ENCODE peak calls at places on chromosomes 11 and 22, in ten cellular contexts. P is sigmoid colon, Q is neural crest cell, D is ascending aorta, X is H9, G is BJ, W is kidney epithelial cell, U is vagina, Z is left ventricle myocardium inferior, Y is tibial nerve. H is an unnamed sample.

GRCh38 chr11:47187723-47188122 is 1.5 kb upstream of the PACSIN3 start:
- DNase-seq in Y (no peak), U (no peak), X (no peak), P (no peak), Q (no peak), G (no peak), Z (no peak), D (no peak), W (no peak), H (no peak)

GRCh38 chr11:119417726-119418540 is 5.0 kb downstream of the THY1 start:
- DNase-seq in W (peak), D (peak), U (no peak), Y (no peak), X (peak), G (peak), Q (no peak), P (no peak), Z (no peak), H (no peak)

GRCh38 chr11:3146612-3147256 is 18.4 kb downstream of the OSBPL5 start:
- DNase-seq in G (no peak), W (no peak), Y (no peak), U (no peak), D (peak), Z (no peak), P (no peak), X (no peak), Q (no peak), H (no peak)

GRCh38 chr11:64000026-64000739 is 13.9 kb downstream of the OTUB1 start:
- DNase-seq in U (no peak), Y (peak), X (peak), Z (peak), W (no peak), P (peak), G (no peak), D (peak), Q (peak), H (peak)

GRCh38 chr11:57597971-57598830 is 716 bp downstream of the SERPING1 start:
- DNase-seq in D (peak), P (peak), Y (peak), Q (peak), G (no peak), Z (peak), U (peak), X (peak), W (no peak), H (peak)

GRCh38 chr22:39255449-39256185 is 10.8 kb upstream of the PDGFB start:
- DNase-seq in W (no peak), Q (no peak), Y (no peak), G (no peak), U (no peak), X (no peak), P (no peak), D (no peak), Z (no peak), H (no peak)

GRCh38 chr11:67302571-67303131 is 679 bp upstream of the SSH3 start:
- DNase-seq in P (peak), Y (no peak), W (no peak), X (peak), Z (no peak), U (no peak), D (peak), Q (no peak), G (no peak), H (peak)

GRCh38 chr11:120210651-120211521 is at the start of gene OAF:
- DNase-seq in Q (peak), U (no peak), P (peak), Z (peak), G (no peak), D (peak), X (peak), Y (peak), W (peak), H (peak)

GRCh38 chr22:19817561-19818263 is 37.0 kb downstream of the GNB1L start:
- DNase-seq in P (no peak), X (peak), U (no peak), Q (no peak), D (peak), G (no peak), Y (no peak), Z (no peak), W (no peak), H (peak)

GRCh38 chr22:17910561-17911311 is 113.6 kb downstream of the MICAL3 start:
- DNase-seq in Q (peak), Y (no peak), D (peak), G (peak), X (peak), W (peak), U (no peak), Z (peak), P (peak), H (no peak)

GRCh38 chr22:42289671-42290269 is 19.3 kb upstream of the TCF20 start:
- DNase-seq in U (no peak), Q (no peak), Y (no peak), Z (no peak), G (no peak), P (no peak), X (no peak), D (no peak), W (no peak), H (no peak)
- TF ChIP-seq CTCF in U (no peak), Q (no peak), Y (no peak), Z (no peak), G (no peak), P (no peak), X (no peak), D (no peak), W (no peak), H (no peak)

GRCh38 chr11:34865261-34865660 is 50.9 kb downstream of the APIP start:
- DNase-seq in X (no peak), P (no peak), G (no peak), U (no peak), Y (no peak), W (no peak), Z (no peak), Q (no peak), D (no peak), H (no peak)

GRCh38 chr11:34869425-34869824 is 46.8 kb downstream of the APIP start:
- DNase-seq in D (no peak), Q (no peak), G (no peak), Z (no peak), Y (no peak), P (no peak), U (no peak), X (peak), W (no peak), H (no peak)

GRCh38 chr11:34863048-34863447 is 53.1 kb downstream of the APIP start:
- DNase-seq in P (no peak), Q (no peak), Y (no peak), D (no peak), U (no peak), Z (no peak), G (no peak), W (no peak), X (no peak), H (no peak)

GRCh38 chr11:34870548-34871209 is 45.5 kb downstream of the APIP start:
- DNase-seq in W (no peak), Q (no peak), U (no peak), D (no peak), Z (no peak), X (no peak), G (no peak), Y (no peak), P (no peak), H (no peak)

GRCh38 chr11:34866375-34866774 is 49.8 kb downstream of the APIP start:
- DNase-seq in X (no peak), W (no peak), G (no peak), U (no peak), Y (no peak), P (no peak), Z (no peak), Q (no peak), D (no peak), H (no peak)
- TF ChIP-seq CTCF in X (no peak), W (no peak), G (no peak), U (no peak), Y (no peak), P (no peak), Z (no peak), Q (no peak), D (no peak), H (no peak)

GRCh38 chr11:20876738-20877137 is 207.4 kb downstream of the NELL1 start:
- DNase-seq in X (no peak), P (no peak), D (no peak), Z (no peak), Q (no peak), U (no peak), W (no peak), G (no peak), Y (no peak), H (no peak)

GRCh38 chr11:20874358-20874757 is 205.0 kb downstream of the NELL1 start:
- DNase-seq in Z (no peak), W (no peak), Y (no peak), P (no peak), Q (no peak), U (no peak), G (no peak), D (no peak), X (no peak), H (no peak)

DNA sequence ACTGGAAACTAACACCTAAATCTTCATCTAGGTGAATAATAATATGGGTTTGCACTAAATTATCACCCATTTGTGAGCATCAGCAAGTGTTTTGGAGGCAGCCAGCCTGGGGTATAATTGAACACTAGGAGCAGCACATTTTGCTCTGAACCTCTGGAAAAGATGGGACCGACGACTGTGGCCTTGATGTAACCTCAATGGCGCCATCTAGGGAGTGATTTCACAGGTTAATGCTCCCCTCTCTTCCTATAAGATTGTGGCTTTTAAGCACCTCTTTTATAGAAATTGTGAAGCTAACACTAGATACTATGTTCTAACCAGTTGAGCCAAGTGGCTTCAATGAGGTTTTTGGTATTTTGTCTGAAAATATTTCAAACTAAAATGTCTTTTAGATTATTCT is 203.7 kb downstream of the NELL1 start:
- DNase-seq in Q (peak), D (no peak), U (no peak), P (no peak), W (no peak), Y (no peak), G (no peak), X (peak), Z (no peak), H (no peak)
- TF ChIP-seq CTCF in Q (peak), D (no peak), U (no peak), P (no peak), W (peak), Y (no peak), G (no peak), X (peak), Z (no peak), H (peak)

GRCh38 chr11:65315204-65315865 is 669 bp downstream of the CDC42EP2 start:
- DNase-seq in G (no peak), P (peak), Y (peak), U (no peak), Q (peak), D (peak), W (no peak), X (peak), Z (peak), H (peak)

GRCh38 chr11:65314501-65315203 is at the start of gene CDC42EP2:
- DNase-seq in X (peak), W (no peak), Q (peak), U (no peak), P (peak), Z (peak), D (peak), G (no peak), Y (peak), H (peak)

GRCh38 chr11:65316311-65316978 is 1.8 kb downstream of the CDC42EP2 start:
- DNase-seq in U (no peak), G (peak), Z (peak), D (peak), Q (no peak), X (no peak), P (peak), Y (peak), W (no peak), H (no peak)

GRCh38 chr11:65315866-65316233 is 1.2 kb downstream of the CDC42EP2 start:
- DNase-seq in Y (no peak), Q (no peak), G (no peak), W (no peak), P (no peak), Z (no peak), D (no peak), X (no peak), U (no peak), H (no peak)

GRCh38 chr11:65316979-65317786 is 2.5 kb downstream of the CDC42EP2 start:
- DNase-seq in X (peak), Z (peak), P (peak), G (no peak), Y (peak), D (peak), U (peak), Q (no peak), W (peak), H (peak)
- TF ChIP-seq CTCF in X (no peak), Z (no peak), P (no peak), G (no peak), Y (no peak), D (no peak), U (no peak), Q (no peak), W (no peak), H (no peak)

DNA sequence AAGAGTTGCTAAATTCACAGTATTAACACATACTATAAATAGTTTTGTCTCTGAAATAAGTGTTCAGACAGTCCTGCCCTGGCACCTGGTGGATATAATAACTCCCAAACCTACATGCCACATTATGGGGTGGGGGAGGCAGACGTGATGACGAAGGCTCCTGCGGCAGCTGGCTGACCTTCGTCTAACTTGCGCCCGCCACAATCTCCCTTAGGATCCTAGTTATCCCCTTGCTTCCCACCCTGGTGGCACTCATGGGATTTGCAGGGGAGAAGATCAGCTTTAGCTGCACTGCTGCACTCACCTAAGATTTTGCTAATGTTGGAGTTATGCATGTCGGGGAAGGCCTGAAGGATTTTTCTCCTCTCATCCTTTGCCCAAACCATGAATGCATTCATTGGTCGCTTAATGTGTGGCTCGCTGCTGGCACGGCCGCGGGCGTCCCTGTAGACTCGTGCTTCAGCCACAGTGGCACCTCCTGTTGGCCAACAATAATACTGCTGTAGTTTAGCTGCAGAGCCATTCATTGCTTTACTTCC is 367.6 kb downstream of the SOX6 start:
- DNase-seq in D (no peak), Z (no peak), X (peak), P (no peak), U (no peak), W (no peak), G (no peak), Y (no peak), Q (peak), H (no peak)
- TF ChIP-seq CTCF in D (peak), Z (peak), X (peak), P (no peak), U (no peak), W (no peak), G (peak), Y (peak), Q (peak), H (peak)

GRCh38 chr22:23767673-23768548 is at the start of gene CHCHD10:
- DNase-seq in D (peak), Q (peak), G (no peak), P (peak), Z (peak), W (no peak), U (no peak), Y (peak), X (peak), H (peak)
- TF ChIP-seq CTCF in D (peak), Q (peak), G (peak), P (peak), Z (peak), W (peak), U (peak), Y (peak), X (peak), H (peak)

DNA sequence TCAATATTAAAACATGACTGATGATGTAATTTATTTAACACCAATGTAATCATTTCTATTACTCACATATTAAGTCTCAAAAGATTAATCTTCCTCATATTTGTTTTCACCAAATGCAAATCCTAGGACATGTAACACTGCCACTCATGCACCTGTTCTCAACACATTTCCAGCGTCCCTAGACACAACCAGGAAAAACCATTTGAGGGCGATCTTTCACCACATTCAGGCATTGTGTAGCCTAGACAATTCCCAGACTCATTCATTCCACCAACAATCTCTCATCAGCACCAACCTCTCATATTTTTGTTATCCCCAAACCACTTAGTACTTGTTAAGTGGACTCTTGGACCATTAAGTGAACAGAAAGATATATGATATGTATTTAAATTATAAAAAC is 66.1 kb downstream of the SLC36A4 start:
- DNase-seq in X (no peak), G (no peak), Y (no peak), U (no peak), W (no peak), Q (no peak), D (no peak), Z (no peak), P (no peak), H (no peak)
- TF ChIP-seq CTCF in X (peak), G (no peak), Y (no peak), U (no peak), W (no peak), Q (peak), D (no peak), Z (peak), P (no peak), H (no peak)

DNA sequence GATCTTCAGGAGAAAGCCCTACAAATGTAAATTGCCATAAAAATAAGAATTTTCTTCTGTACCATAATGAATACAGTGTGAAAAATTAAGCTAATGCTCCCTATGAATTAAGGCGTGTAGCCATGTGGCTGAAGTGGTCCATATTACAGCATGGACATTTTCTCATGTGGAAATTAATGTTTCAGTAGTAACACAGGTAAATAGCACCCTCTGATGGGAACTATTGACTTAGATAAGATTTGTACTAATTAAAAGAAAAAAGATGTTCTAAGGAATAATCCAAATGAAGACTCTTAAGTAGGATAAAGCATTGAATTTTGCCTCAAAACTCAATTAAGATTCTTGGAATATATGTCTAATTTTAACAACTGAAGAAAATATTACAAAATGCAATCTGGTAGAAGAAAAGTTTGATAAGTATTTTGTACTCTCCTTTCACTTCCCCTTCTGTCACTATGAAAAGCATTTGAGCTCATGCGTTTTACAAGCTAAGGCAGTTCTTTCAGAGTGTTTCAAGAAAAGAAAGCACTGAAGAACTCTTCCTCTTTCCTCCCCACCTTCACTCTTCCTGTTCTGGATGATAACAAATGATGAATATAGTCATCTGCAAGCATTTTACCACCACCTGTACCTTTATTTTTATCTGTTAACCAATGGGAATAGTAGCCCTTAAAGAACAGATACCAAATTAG is 9.9 kb upstream of the OR8D2 start:
- DNase-seq in X (no peak), Q (no peak), Z (no peak), D (no peak), U (no peak), P (no peak), Y (no peak), G (no peak), W (no peak), H (no peak)
- TF ChIP-seq CTCF in X (no peak), Q (no peak), Z (no peak), D (no peak), U (no peak), P (no peak), Y (no peak), G (no peak), W (no peak), H (no peak)

DNA sequence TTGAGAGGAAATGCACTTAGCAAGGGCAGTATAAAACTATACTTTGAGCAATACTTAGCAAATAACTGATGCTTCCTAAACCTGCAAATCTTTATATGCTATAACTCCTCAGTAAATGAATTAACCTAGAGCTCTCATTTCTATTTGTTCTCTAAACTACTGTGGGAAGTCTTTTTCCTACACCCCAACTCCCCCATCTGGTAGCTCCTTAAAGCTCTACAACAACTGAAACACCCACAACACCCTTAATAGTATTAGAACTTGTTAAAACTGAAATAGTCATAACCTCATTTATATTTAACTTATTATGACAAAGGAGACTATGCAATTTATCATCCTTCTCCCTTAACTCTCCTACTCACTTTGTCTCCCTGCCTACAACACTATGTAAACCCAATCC is 43.4 kb downstream of the GUCY1A2 start:
- DNase-seq in U (no peak), Y (no peak), Z (no peak), W (no peak), P (no peak), D (no peak), G (no peak), Q (no peak), X (no peak), H (no peak)
- TF ChIP-seq CTCF in U (no peak), Y (no peak), Z (no peak), W (no peak), P (no peak), D (no peak), G (no peak), Q (no peak), X (peak), H (no peak)

DNA sequence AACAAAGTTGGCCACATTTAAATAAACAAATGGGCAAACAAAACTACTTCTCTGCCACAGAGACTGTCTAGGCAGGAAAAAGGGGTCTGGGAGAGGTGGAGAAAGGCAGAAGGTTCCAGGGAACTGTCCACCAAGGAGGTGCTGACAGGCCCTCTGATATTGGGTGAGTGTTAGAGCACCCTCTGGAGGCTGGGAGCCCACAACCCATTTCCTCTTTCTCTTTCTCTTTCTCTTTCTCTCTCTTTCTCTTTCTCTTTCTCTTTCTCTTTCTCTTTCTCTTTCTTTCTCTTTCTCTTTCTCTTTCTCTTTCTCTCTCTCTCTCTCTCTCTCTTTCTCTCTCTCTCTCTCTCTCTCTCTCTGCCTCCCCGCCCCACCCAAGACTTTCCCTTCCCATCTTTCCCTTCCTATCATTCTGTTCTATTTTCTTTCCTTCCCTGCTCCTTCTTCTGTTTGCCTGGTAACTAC is 912.8 kb downstream of the DLG2 start:
- DNase-seq in Z (peak), G (no peak), U (no peak), P (no peak), X (peak), Y (no peak), D (no peak), W (peak), Q (peak), H (no peak)
- TF ChIP-seq CTCF in Z (peak), G (peak), U (no peak), P (no peak), X (peak), Y (no peak), D (no peak), W (peak), Q (peak), H (no peak)

H was measured in upper lobe of right lung.